ENCODE peak calls at places on chromosomes 11 and 22, in six cellular contexts. One of them, this sample, is unnamed.

GRCh38 chr22:50010676-50011446 is 1.7 kb downstream of the IL17REL start:
- DNase-seq in WTC11: no peak
- DNase-seq in H1: no peak
- DNase-seq in K562: no peak
- DNase-seq in HepG2: no peak
- DNase-seq in GM12878: no peak
- DNase-seq in this sample: no peak

GRCh38 chr11:68016904-68017817 is 7.0 kb downstream of the ALDH3B1 start:
- DNase-seq in WTC11: no peak
- DNase-seq in H1: no peak
- DNase-seq in K562: no peak
- DNase-seq in HepG2: peak; percentile 94
- DNase-seq in GM12878: no peak
- DNase-seq in this sample: no peak

GRCh38 chr11:95674669-95675358 is 114.8 kb downstream of the FAM76B start:
- DNase-seq in WTC11: no peak
- DNase-seq in H1: no peak
- DNase-seq in K562: no peak
- DNase-seq in HepG2: no peak
- DNase-seq in GM12878: no peak
- DNase-seq in this sample: no peak

GRCh38 chr11:82194521-82194920 is 539.1 kb downstream of the FAM181B start:
- DNase-seq in WTC11: no peak
- DNase-seq in H1: no peak
- DNase-seq in K562: no peak
- DNase-seq in HepG2: no peak
- DNase-seq in GM12878: no peak
- DNase-seq in this sample: no peak

GRCh38 chr11:36156486-36157150 is 132.6 kb downstream of the COMMD9 start:
- DNase-seq in WTC11: no peak
- DNase-seq in H1: no peak
- DNase-seq in K562: no peak
- DNase-seq in HepG2: no peak
- DNase-seq in GM12878: no peak
- DNase-seq in this sample: no peak

GRCh38 chr11:35676611-35676965 is 14.0 kb downstream of the TRIM44 start:
- DNase-seq in WTC11: no peak
- DNase-seq in H1: no peak
- DNase-seq in K562: no peak
- DNase-seq in HepG2: no peak
- DNase-seq in GM12878: no peak
- DNase-seq in this sample: no peak

GRCh38 chr11:105181521-105181920 is 42.0 kb upstream of the CARD18 start:
- DNase-seq in WTC11: no peak
- DNase-seq in H1: no peak
- DNase-seq in K562: no peak
- DNase-seq in HepG2: no peak
- DNase-seq in GM12878: no peak
- DNase-seq in this sample: no peak

GRCh38 chr11:88357323-88358039 is 19.9 kb upstream of the CTSC start:
- DNase-seq in WTC11: no peak
- DNase-seq in H1: no peak
- DNase-seq in K562: peak; percentile 60
- DNase-seq in HepG2: no peak
- DNase-seq in GM12878: peak; percentile 79
- DNase-seq in this sample: no peak

GRCh38 chr22:20239063-20239950 is 28.8 kb downstream of the RTN4R start:
- DNase-seq in WTC11: no peak
- DNase-seq in H1: no peak
- DNase-seq in K562: peak; percentile 63
- DNase-seq in HepG2: no peak
- DNase-seq in GM12878: no peak
- DNase-seq in this sample: no peak

GRCh38 chr22:50702821-50703725 is 30.4 kb downstream of the SHANK3 start:
- DNase-seq in WTC11: peak; percentile 4
- DNase-seq in H1: no peak
- DNase-seq in K562: no peak
- DNase-seq in HepG2: no peak
- DNase-seq in GM12878: no peak
- DNase-seq in this sample: no peak

GRCh38 chr22:28332410-28332809 is 347.2 kb downstream of the TTC28 start:
- DNase-seq in WTC11: no peak
- DNase-seq in H1: no peak
- DNase-seq in K562: no peak
- DNase-seq in HepG2: no peak
- DNase-seq in GM12878: no peak
- DNase-seq in this sample: no peak

GRCh38 chr11:68976563-68976962 is 4.2 kb downstream of the MRGPRD start:
- DNase-seq in WTC11: peak; percentile 6
- DNase-seq in H1: no peak
- DNase-seq in K562: no peak
- DNase-seq in HepG2: no peak
- DNase-seq in GM12878: no peak
- DNase-seq in this sample: no peak

GRCh38 chr22:38513063-38513462 is 7.0 kb upstream of the DDX17 start:
- DNase-seq in WTC11: peak; percentile 63
- DNase-seq in H1: no peak
- DNase-seq in K562: peak; percentile 63
- DNase-seq in HepG2: peak; percentile 42
- DNase-seq in GM12878: no peak
- DNase-seq in this sample: no peak

GRCh38 chr11:122656073-122656630 is 630 bp downstream of the UBASH3B start:
- DNase-seq in WTC11: peak; percentile 56
- DNase-seq in H1: no peak
- DNase-seq in K562: peak; percentile 19
- DNase-seq in HepG2: no peak
- DNase-seq in GM12878: no peak
- DNase-seq in this sample: no peak

GRCh38 chr22:32205974-32206773 is 1.3 kb upstream of the RFPL2 start:
- DNase-seq in WTC11: peak; percentile 68
- DNase-seq in H1: no peak
- DNase-seq in K562: no peak
- DNase-seq in HepG2: no peak
- DNase-seq in GM12878: no peak
- DNase-seq in this sample: no peak

GRCh38 chr22:42070517-42071422 is at the start of gene NAGA:
- DNase-seq in WTC11: peak; percentile 97
- DNase-seq in H1: peak; percentile 94
- DNase-seq in K562: peak; percentile 98
- DNase-seq in HepG2: peak; percentile 92
- DNase-seq in GM12878: peak; percentile 91
- DNase-seq in this sample: peak; percentile 92

GRCh38 chr11:32013603-32014002 is 77.3 kb upstream of the RCN1 start:
- DNase-seq in WTC11: no peak
- DNase-seq in H1: no peak
- DNase-seq in K562: no peak
- DNase-seq in HepG2: no peak
- DNase-seq in GM12878: no peak
- DNase-seq in this sample: no peak

GRCh38 chr11:29125621-29126020 is 891.2 kb downstream of the KCNA4 start:
- DNase-seq in WTC11: no peak
- DNase-seq in H1: no peak
- DNase-seq in K562: no peak
- DNase-seq in HepG2: no peak
- DNase-seq in GM12878: no peak
- DNase-seq in this sample: no peak

GRCh38 chr11:114619659-114620173 is 24.1 kb upstream of the NXPE4 start:
- DNase-seq in WTC11: no peak
- DNase-seq in H1: no peak
- DNase-seq in K562: no peak
- DNase-seq in HepG2: no peak
- DNase-seq in GM12878: no peak
- DNase-seq in this sample: no peak

GRCh38 chr11:72641522-72641899 is 32.7 kb downstream of the PDE2A start:
- DNase-seq in WTC11: no peak
- DNase-seq in H1: no peak
- DNase-seq in K562: no peak
- DNase-seq in HepG2: no peak
- DNase-seq in GM12878: no peak
- DNase-seq in this sample: no peak

GRCh38 chr11:72005347-72006260 is 6.9 kb downstream of the IL18BP start:
- DNase-seq in WTC11: no peak
- DNase-seq in H1: no peak
- DNase-seq in K562: no peak
- DNase-seq in HepG2: no peak
- DNase-seq in GM12878: no peak
- DNase-seq in this sample: no peak

GRCh38 chr11:77501748-77502147 is 27.9 kb upstream of the PAK1 start:
- DNase-seq in WTC11: no peak
- DNase-seq in H1: no peak
- DNase-seq in K562: no peak
- DNase-seq in HepG2: no peak
- DNase-seq in GM12878: no peak
- DNase-seq in this sample: no peak

GRCh38 chr11:77502501-77502900 is 28.6 kb upstream of the PAK1 start:
- DNase-seq in WTC11: no peak
- DNase-seq in H1: no peak
- DNase-seq in K562: no peak
- DNase-seq in HepG2: no peak
- DNase-seq in GM12878: no peak
- DNase-seq in this sample: no peak

GRCh38 chr11:77495526-77495925 is 21.6 kb upstream of the PAK1 start:
- DNase-seq in WTC11: no peak
- DNase-seq in H1: no peak
- DNase-seq in K562: no peak
- DNase-seq in HepG2: no peak
- DNase-seq in GM12878: no peak
- DNase-seq in this sample: no peak

GRCh38 chr11:77503006-77503405 is 29.1 kb upstream of the PAK1 start:
- DNase-seq in WTC11: no peak
- DNase-seq in H1: no peak
- DNase-seq in K562: peak; percentile 30
- DNase-seq in HepG2: no peak
- DNase-seq in GM12878: no peak
- DNase-seq in this sample: no peak

DNA sequence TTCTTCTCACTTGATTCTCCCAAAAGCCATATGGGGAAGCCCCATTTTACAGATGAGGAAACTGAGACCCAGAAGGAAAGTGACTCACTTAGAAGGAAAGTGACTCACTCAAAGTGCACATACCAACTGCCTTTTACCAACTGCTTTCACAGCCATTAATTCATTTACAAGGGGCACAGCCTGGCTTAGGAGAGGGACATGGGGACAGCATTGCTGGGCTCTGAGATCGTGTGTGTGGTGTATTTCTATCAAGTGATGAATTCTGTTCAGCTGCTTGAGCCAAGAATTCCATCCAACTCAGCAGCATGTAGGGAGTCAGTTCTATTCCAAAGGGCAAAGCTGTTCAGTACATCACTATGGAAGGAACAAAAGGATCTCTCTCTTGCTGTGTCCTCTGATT is 23.5 kb upstream of the PAK1 start:
- DNase-seq in WTC11: no peak
- DNase-seq in H1: no peak
- DNase-seq in K562: no peak
- DNase-seq in HepG2: no peak
- DNase-seq in GM12878: no peak
- DNase-seq in this sample: no peak
- TF ChIP-seq ATF3 in WTC11: no peak
- TF ChIP-seq ATF3 in H1: no peak
- TF ChIP-seq ATF3 in K562: no peak
- TF ChIP-seq ATF3 in HepG2: no peak
- TF ChIP-seq ATF3 in GM12878: no peak
- TF ChIP-seq ATF3 in this sample: no peak

DNA sequence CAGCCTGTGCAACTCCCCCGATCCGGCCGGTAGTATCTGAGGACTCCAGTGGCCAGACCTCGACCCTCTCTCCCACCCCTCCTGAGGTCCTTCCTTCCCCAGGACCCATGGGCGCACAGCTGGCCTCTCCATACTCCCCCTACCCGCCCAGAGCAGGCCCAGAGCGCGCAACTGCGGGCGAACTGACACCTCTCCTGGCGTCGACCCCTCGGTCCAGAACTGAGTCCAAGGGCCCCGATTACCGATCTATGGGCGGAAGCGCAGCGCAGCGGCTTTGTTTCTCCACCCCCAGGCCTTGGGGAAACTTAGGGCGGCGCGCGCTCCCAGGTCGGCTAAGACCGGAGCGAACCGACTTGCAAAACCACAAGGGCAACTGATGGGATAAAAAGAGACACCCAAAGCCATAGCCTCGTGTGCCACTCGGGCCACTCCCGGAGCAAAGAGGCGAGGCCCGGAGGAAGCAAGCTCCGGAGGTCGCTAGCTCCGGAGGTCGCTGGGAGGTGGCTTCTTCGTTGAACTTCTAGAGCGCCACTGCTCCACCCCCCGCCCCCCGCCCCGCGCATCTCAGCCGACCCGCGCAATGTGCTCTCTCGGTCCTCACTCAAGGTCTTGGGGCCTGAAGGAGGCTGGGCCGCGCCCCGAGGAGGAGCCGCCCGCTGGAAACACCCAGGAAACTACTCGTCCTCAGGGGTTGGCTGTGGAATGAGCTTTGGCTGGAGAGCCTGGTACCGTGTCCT is 9.8 kb upstream of the ALX4 start:
- DNase-seq in WTC11: no peak
- DNase-seq in H1: no peak
- DNase-seq in K562: peak; percentile 72
- DNase-seq in HepG2: no peak
- DNase-seq in GM12878: no peak
- DNase-seq in this sample: no peak
- TF ChIP-seq ATF3 in WTC11: no peak
- TF ChIP-seq ATF3 in H1: no peak
- TF ChIP-seq ATF3 in K562: no peak
- TF ChIP-seq ATF3 in HepG2: no peak
- TF ChIP-seq ATF3 in GM12878: no peak
- TF ChIP-seq ATF3 in this sample: no peak

DNA sequence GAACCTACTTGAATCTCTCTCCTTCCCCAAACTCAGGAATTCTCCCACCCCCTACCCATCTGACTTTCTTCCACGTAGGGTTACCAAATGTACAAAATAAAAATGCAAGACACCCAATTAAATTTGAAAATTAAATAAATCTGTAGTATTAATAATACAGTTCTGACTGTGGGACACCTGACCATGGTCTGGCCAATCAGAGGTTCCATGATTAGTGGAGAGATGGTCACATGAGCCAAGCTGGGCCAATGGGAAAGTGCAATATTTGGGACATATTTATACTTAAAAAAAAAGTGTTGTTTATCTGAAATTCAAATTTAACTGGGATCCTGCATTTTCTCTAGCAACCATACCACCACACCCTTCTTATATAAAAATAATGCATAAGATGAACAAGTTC is 29.8 kb upstream of the ASPHD2 start:
- DNase-seq in WTC11: no peak
- DNase-seq in H1: no peak
- DNase-seq in K562: no peak
- DNase-seq in HepG2: no peak
- DNase-seq in GM12878: no peak
- DNase-seq in this sample: no peak
- TF ChIP-seq ATF3 in WTC11: no peak
- TF ChIP-seq ATF3 in H1: no peak
- TF ChIP-seq ATF3 in K562: no peak
- TF ChIP-seq ATF3 in HepG2: no peak
- TF ChIP-seq ATF3 in GM12878: no peak
- TF ChIP-seq ATF3 in this sample: no peak

GRCh38 chr11:120858740-120859139 is 165.2 kb upstream of the TBCEL start:
- DNase-seq in WTC11: no peak
- DNase-seq in H1: no peak
- DNase-seq in K562: no peak
- DNase-seq in HepG2: no peak
- DNase-seq in GM12878: no peak
- DNase-seq in this sample: no peak
- TF ChIP-seq ATF3 in WTC11: no peak
- TF ChIP-seq ATF3 in H1: no peak
- TF ChIP-seq ATF3 in K562: no peak
- TF ChIP-seq ATF3 in HepG2: no peak
- TF ChIP-seq ATF3 in GM12878: no peak
- TF ChIP-seq ATF3 in this sample: no peak